ENCODE peak calls at places on chromosomes 6 and 20, in seven cellular contexts. Z, P, D, W, F, R and E are unnamed samples.

GRCh38 chr6:21199246-21199645 is 394.3 kb upstream of the SOX4 start:
- DNase-seq in Z (no peak), D (no peak), F (no peak), R (no peak), P (no peak), W (no peak), E (no peak)

GRCh38 chr20:62593616-62594015 is 48.7 kb upstream of the SLCO4A1 start:
- DNase-seq in W (peak; percentile 42), F (no peak), P (no peak), D (no peak), Z (no peak), R (no peak), E (no peak)

GRCh38 chr6:160297310-160297709 is 38.7 kb upstream of the SLC22A2 start:
- DNase-seq in Z (no peak), R (no peak), P (no peak), D (no peak), W (no peak), F (no peak), E (no peak)

GRCh38 chr6:122657601-122658000 is 47.4 kb downstream of the PKIB start:
- DNase-seq in W (no peak), R (no peak), Z (no peak), F (no peak), D (no peak), P (no peak), E (no peak)

GRCh38 chr6:52966101-52966500 is 29.0 kb downstream of the GSTA4 start:
- DNase-seq in D (no peak), Z (no peak), R (no peak), P (no peak), F (no peak), W (no peak), E (no peak)

GRCh38 chr20:25308671-25309394 is 60.9 kb downstream of the PYGB start:
- DNase-seq in Z (no peak), P (no peak), D (no peak), R (peak; percentile 38), F (peak; percentile 51), W (peak; percentile 58), E (peak; percentile 86)

GRCh38 chr20:60105404-60105803 is 147.2 kb downstream of the CDH26 start:
- DNase-seq in Z (no peak), R (no peak), F (no peak), D (no peak), P (no peak), W (no peak), E (no peak)

GRCh38 chr6:158437571-158437970 is 122.3 kb upstream of the TMEM181 start:
- DNase-seq in Z (no peak), F (peak; percentile 28), D (no peak), R (no peak), W (no peak), P (no peak), E (no peak)

GRCh38 chr20:44465001-44465560 is 10.6 kb upstream of the TTPAL start:
- DNase-seq in Z (no peak), R (no peak), F (no peak), W (no peak), P (no peak), D (no peak), E (no peak)

GRCh38 chr6:136964368-136964767 is 42.3 kb downstream of the SLC35D3 start:
- DNase-seq in R (no peak), Z (no peak), D (no peak), W (no peak), P (no peak), F (no peak), E (no peak)

GRCh38 chr6:43886717-43887339 is 116.8 kb downstream of the VEGFA start:
- DNase-seq in P (no peak), W (no peak), Z (no peak), R (no peak), D (no peak), F (no peak), E (no peak)